ENCODE peak calls at places on chromosomes 4 and X, in five cellular contexts. B is left lung, W is ovary, O is A673, I is body of pancreas. M is an unnamed sample.

GRCh38 chr4:54439831-54440243 is 210.7 kb downstream of the PDGFRA start:
- DNase-seq in I (peak), B (peak), O (peak), W (no peak), M (peak)

GRCh38 chr4:144787365-144788263 is 141.7 kb downstream of the HHIP start:
- DNase-seq in I (no peak), W (no peak), B (no peak), O (peak), M (no peak)

GRCh38 chr4:54703182-54703581 is 45.4 kb downstream of the KIT start:
- DNase-seq in W (no peak), I (no peak), O (no peak), B (no peak), M (no peak)

GRCh38 chr4:12118651-12119213 is 690.0 kb upstream of the HS3ST1 start:
- DNase-seq in B (no peak), O (no peak), W (no peak), I (no peak), M (no peak)

GRCh38 chrX:69077895-69078455 is 87.3 kb downstream of the PJA1 start:
- DNase-seq in I (no peak), W (peak), B (no peak), O (no peak), M (no peak)

GRCh38 chr4:40334591-40335507 is at the start of gene CHRNA9:
- DNase-seq in B (no peak), I (no peak), W (no peak), O (no peak), M (no peak)

GRCh38 chrX:103431316-103431715 is 55.0 kb downstream of the BEX3 start:
- DNase-seq in I (no peak), W (no peak), O (no peak), B (no peak), M (no peak)

GRCh38 chr4:71406459-71406963 is 67.7 kb downstream of the SLC4A4 start:
- DNase-seq in B (no peak), O (peak), I (no peak), W (no peak), M (no peak)

GRCh38 chrX:53483838-53484420 is 49.8 kb upstream of the HSD17B10 start:
- DNase-seq in I (no peak), O (no peak), B (no peak), W (no peak), M (no peak)

GRCh38 chr4:2362286-2363055 is 56.0 kb downstream of the ZFYVE28 start:
- DNase-seq in I (no peak), W (peak), B (no peak), O (no peak), M (peak)

GRCh38 chr4:139242511-139243051 is 37.4 kb downstream of the MGARP start:
- DNase-seq in B (no peak), O (no peak), W (no peak), I (no peak), M (no peak)

DNA sequence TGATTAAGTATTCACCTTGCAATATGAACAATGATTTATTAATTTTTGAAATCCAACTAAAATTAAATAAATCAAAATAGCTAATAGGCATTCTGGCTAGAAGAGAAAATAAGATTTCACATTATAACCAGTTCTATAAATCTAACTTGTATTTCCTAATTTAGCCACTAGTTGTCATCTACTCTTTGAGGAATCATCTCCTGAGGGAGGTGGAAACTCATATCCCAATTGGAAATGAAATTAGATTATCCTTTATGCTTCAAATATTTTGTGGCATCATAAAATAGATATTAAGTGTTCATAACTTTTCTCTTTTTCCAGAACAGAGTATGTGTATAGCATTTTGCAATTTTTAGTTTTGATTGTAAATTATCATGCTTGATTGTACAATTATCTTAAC is 558.5 kb upstream of the DIAPH2 start:
- DNase-seq in B (no peak), O (peak), W (no peak), I (no peak), M (no peak)
- TF ChIP-seq CTCF in B (no peak), O (peak), W (no peak), I (no peak), M (no peak)

GRCh38 chrX:44873415-44874270 is 655 bp downstream of the KDM6A start:
- DNase-seq in O (peak), I (peak), W (peak), B (peak), M (peak)

GRCh38 chrX:44875185-44875489 is 2.1 kb downstream of the KDM6A start:
- DNase-seq in W (no peak), O (no peak), B (no peak), I (no peak), M (no peak)

GRCh38 chrX:44876767-44877166 is 3.8 kb downstream of the KDM6A start:
- DNase-seq in I (no peak), W (no peak), B (no peak), O (no peak), M (no peak)

GRCh38 chrX:44874481-44875184 is 1.6 kb downstream of the KDM6A start:
- DNase-seq in W (no peak), O (peak), B (peak), I (peak), M (no peak)

DNA sequence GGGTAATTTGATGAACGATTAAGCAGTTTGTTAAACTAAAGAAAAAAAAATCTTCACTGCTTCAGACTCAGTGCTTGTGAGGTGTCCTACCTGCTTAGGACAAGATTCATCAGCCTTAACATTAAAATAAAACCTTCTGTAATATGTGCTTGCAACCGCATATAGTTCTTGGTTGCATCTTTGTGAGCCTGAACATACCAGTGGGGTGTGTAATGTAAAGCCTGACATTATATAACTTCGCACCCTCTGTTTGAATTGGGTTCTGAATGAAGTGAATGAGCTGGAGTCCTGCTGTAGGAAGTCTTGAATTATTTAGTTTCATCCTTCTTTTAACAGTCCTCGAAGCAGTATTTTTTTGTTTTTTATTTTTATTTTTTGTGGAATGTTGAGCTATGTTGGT is 3.1 kb downstream of the KDM6A start:
- DNase-seq in I (no peak), B (no peak), O (no peak), W (no peak), M (no peak)
- H3K4me3 ChIP-seq in I (no peak), B (peak), O (peak), W (peak), M (peak)

GRCh38 chrX:55149242-55149641 is 60.4 kb downstream of the PAGE2 start:
- DNase-seq in W (no peak), O (no peak), I (no peak), B (no peak), M (no peak)

GRCh38 chrX:55142206-55142918 is 53.5 kb downstream of the PAGE2 start:
- DNase-seq in W (no peak), I (peak), B (no peak), O (no peak), M (no peak)

GRCh38 chrX:55144697-55145096 is 55.9 kb downstream of the PAGE2 start:
- DNase-seq in W (no peak), B (no peak), O (no peak), I (no peak), M (no peak)

GRCh38 chrX:55142919-55143310 is 54.1 kb downstream of the PAGE2 start:
- DNase-seq in I (no peak), B (no peak), O (no peak), W (no peak), M (no peak)

DNA sequence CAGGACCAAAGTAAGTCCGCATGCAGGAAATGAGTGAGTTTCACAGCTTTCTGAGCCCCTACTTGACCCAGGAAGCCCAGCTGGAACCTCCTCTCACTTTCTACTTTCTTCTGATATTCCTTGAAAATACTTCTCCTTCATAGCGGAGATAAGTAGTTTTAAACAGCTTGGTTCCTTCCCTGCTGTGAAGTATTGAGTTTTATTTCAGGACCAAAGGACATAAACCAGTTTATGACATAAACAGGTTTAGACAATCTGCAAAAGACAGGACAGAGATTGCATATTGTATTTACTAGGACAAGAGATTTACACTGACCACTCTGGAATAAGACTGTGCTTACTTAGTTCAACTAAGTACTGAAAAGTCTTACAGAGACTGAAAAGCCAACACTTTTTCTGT is 54.8 kb downstream of the PAGE2 start:
- DNase-seq in W (no peak), B (no peak), O (no peak), I (no peak), M (no peak)
- H3K27ac ChIP-seq in W (no peak), B (no peak), O (no peak), I (peak), M (no peak)

DNA sequence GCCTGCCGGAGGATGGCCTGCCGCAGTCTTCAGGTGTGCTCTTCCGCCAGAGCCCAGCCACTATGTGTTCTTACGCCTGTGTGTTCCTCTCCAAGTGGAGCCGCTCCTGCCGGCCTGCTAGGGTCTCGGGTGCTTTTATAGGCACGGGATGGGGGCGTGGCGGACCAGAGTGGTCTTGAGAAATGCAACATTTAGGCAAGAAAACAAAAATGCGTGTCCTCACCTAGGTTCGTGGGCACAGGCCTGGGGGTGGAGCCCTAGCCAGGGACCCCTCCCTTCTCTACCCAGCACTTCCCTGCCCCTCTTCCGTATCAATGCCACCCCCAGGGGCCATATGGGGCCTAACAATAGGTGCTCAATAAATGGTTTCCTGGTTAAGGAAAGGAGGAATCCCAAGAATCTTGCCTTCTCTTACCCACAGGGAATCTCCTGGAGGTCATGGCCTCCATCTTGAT is 34.4 kb upstream of the LRBA start:
- DNase-seq in B (no peak), W (no peak), I (no peak), O (no peak), M (no peak)
- TF ChIP-seq CTCF in B (no peak), W (no peak), I (no peak), O (no peak), M (no peak)

GRCh38 chr4:122854860-122855259 is 28.2 kb downstream of the FGF2 start:
- DNase-seq in W (peak), I (no peak), O (peak), B (no peak), M (no peak)
- H3K4me3 ChIP-seq in W (no peak), I (no peak), O (no peak), B (no peak), M (peak)

M was measured in coronary artery.